ENCODE peak calls at places on chromosomes 3 and 15, in five cellular contexts. V, X, F, I and H are unnamed samples.
A peak's percentile ranks its signal among the peaks of the same experiment; 100 is the strongest.

GRCh38 chr3:9955611-9956352 is 3.6 kb upstream of the PRRT3 start:
- DNase-seq in I (no peak), V (no peak), X (no peak), F (no peak), H (no peak)

GRCh38 chr3:188431553-188431952 is 277.6 kb downstream of the LPP start:
- DNase-seq in X (no peak), V (no peak), I (no peak), F (peak; percentile 77), H (no peak)

GRCh38 chr15:59687831-59688230 is 1.3 kb downstream of the BNIP2 start:
- DNase-seq in V (no peak), X (no peak), F (peak; percentile 57), I (peak; percentile 18), H (peak; percentile 11)

GRCh38 chr15:73021139-73021621 is 31.1 kb upstream of the NEO1 start:
- DNase-seq in F (no peak), I (no peak), X (no peak), V (no peak), H (no peak)

GRCh38 chr3:16885948-16886683 is 1.4 kb downstream of the PLCL2 start:
- DNase-seq in X (no peak), F (peak; percentile 56), V (no peak), I (no peak), H (no peak)

GRCh38 chr15:44087578-44088190 is 107.4 kb downstream of the FRMD5 start:
- DNase-seq in X (no peak), F (peak; percentile 88), V (no peak), I (no peak), H (no peak)

GRCh38 chr15:90794538-90794937 is 73.8 kb upstream of the FURIN start:
- DNase-seq in V (no peak), X (no peak), F (no peak), I (no peak), H (no peak)

GRCh38 chr15:72307036-72307435 is 12.9 kb downstream of the CELF6 start:
- DNase-seq in X (no peak), I (no peak), F (no peak), V (no peak), H (no peak)

GRCh38 chr3:16090013-16090412 is 84.5 kb upstream of the GALNT15 start:
- DNase-seq in V (no peak), X (no peak), F (peak; percentile 95), I (no peak), H (no peak)

GRCh38 chr15:30046414-30046813 is 36.3 kb upstream of the GOLGA8J start:
- DNase-seq in F (no peak), V (no peak), I (no peak), X (no peak), H (peak; percentile 39)

GRCh38 chr3:165607221-165607620 is 230.0 kb downstream of the BCHE start:
- DNase-seq in I (no peak), V (no peak), X (no peak), F (no peak), H (no peak)

GRCh38 chr3:138833908-138834358 is 795 bp downstream of the PIK3CB start:
- DNase-seq in I (no peak), V (peak; percentile 1), X (no peak), F (peak; percentile 36), H (peak; percentile 36)

GRCh38 chr3:13140596-13140995 is 67.4 kb upstream of the IQSEC1 start:
- DNase-seq in F (no peak), V (no peak), I (no peak), X (no peak), H (no peak)

GRCh38 chr15:51866751-51867150 is 37.3 kb downstream of the TMOD3 start:
- DNase-seq in X (no peak), I (no peak), V (no peak), F (no peak), H (no peak)

GRCh38 chr15:82871577-82872484 is 62.4 kb downstream of the WHAMM start:
- DNase-seq in I (no peak), F (peak; percentile 25), X (no peak), V (no peak), H (no peak)

GRCh38 chr3:59821274-59821673 is 771.4 kb upstream of the CFAP20DC start:
- DNase-seq in X (no peak), I (no peak), F (no peak), V (no peak), H (no peak)

GRCh38 chr3:43707998-43708397 is 17.3 kb downstream of the ABHD5 start:
- DNase-seq in X (no peak), V (no peak), I (no peak), F (peak; percentile 86), H (no peak)